ENCODE peak calls at places on chromosome X, in four cellular contexts. V, I, X and B are unnamed samples.

GRCh38 chrX:53281321-53281822 is at the start of gene IQSEC2:
- DNase-seq in I (peak; percentile 75), X (peak; percentile 86), V (peak; percentile 74), B (no peak)

GRCh38 chrX:7925867-7926472 is 1.2 kb downstream of the PNPLA4 start:
- DNase-seq in I (peak; percentile 59), V (peak; percentile 73), X (peak; percentile 23), B (peak; percentile 26)

GRCh38 chrX:39309721-39310152 is 508.5 kb downstream of the MID1IP1 start:
- DNase-seq in X (no peak), V (peak; percentile 5), I (no peak), B (peak; percentile 2)

GRCh38 chrX:64394874-64395567 is at the start of gene MTMR8:
- DNase-seq in V (peak; percentile 2), X (peak; percentile 59), I (no peak), B (no peak)

GRCh38 chrX:46130246-46130645 is 415.0 kb downstream of the ZNF674 start:
- DNase-seq in V (no peak), X (no peak), I (no peak), B (no peak)

GRCh38 chrX:128862557-128862956 is 660.7 kb downstream of the SMARCA1 start:
- DNase-seq in I (no peak), X (no peak), V (no peak), B (no peak)

GRCh38 chrX:24423960-24424359 is 41.1 kb upstream of the PDK3 start:
- DNase-seq in I (peak; percentile 11), X (no peak), V (no peak), B (no peak)

GRCh38 chrX:94361241-94361640 is 687.2 kb downstream of the FAM133A start:
- DNase-seq in V (no peak), X (no peak), I (no peak), B (no peak)

GRCh38 chrX:45472968-45473367 is 272.3 kb upstream of the DIPK2B start:
- DNase-seq in I (peak; percentile 84), V (peak; percentile 76), X (no peak), B (peak; percentile 59)

GRCh38 chrX:99705696-99706095 is 704.4 kb downstream of the PCDH19 start:
- DNase-seq in V (no peak), X (no peak), I (peak; percentile 0), B (no peak)

GRCh38 chrX:110204986-110205385 is 112.9 kb downstream of the AMMECR1 start:
- DNase-seq in V (peak; percentile 79), I (peak; percentile 84), X (no peak), B (no peak)

DNA sequence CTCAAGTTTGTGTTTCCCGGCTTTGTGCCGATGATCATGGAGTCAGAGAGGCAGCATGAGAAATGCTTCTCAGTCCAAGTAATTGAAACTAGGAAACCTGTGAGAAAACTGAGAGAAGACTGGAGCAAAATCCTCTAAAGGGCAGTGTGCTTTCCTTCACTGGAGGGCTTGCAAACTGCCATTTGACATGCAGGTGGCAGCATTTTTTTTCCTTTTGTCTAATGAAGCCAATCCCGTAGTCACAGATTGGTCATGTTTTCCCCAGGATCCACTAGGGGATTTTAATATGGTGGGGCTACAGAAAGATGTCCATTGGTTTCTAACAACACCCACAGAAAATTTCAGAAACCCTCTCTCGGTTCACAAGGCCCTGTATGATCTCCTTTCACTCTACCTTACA is 117.4 kb upstream of the NUDT10 start:
- DNase-seq in X (no peak), I (no peak), V (no peak), B (no peak)
- TF ChIP-seq CTCF in X (no peak), I (no peak), V (no peak), B (no peak)

GRCh38 chrX:48890296-48890925 is 7.2 kb downstream of the TIMM17B start:
- DNase-seq in V (no peak), X (no peak), I (no peak), B (no peak)
- H3K4me3 ChIP-seq in V (peak overlapping the region; percentile 52), X (peak overlapping the region; percentile 66), I (peak overlapping the region; percentile 58), B (peak overlapping the region; percentile 37)

DNA sequence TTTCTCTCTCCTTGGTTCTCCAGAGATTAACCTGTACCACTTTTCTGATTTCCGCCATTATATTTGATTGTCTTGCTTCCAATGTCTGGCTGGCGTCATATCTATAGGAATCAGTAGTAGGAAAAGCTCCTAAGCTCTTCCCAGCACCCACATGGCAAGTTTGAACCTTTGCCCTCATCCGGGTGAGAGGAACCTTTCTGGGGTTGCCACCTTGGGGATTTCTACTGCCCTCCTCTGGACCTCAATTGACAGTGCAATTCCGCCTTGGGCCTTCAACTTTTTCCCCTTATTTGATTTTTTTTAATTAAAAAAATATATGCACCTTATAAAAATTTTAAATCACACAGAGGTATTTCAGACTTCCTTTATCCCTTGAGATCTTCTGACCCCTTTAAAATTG is 2.0 kb upstream of the CXorf66 start:
- DNase-seq in V (peak; percentile 22), X (no peak), I (no peak), B (no peak)
- TF ChIP-seq CTCF in V (peak; percentile 32), X (no peak), I (peak; percentile 39), B (peak; percentile 18)

GRCh38 chrX:28585767-28586166 is 1.5 kb upstream of the IL1RAPL1 start:
- DNase-seq in X (no peak), I (no peak), V (no peak), B (no peak)

GRCh38 chrX:28589048-28589447 is 1.8 kb downstream of the IL1RAPL1 start:
- DNase-seq in X (no peak), I (no peak), V (no peak), B (no peak)

GRCh38 chrX:28584025-28584424 is 3.2 kb upstream of the IL1RAPL1 start:
- DNase-seq in X (no peak), I (no peak), V (no peak), B (no peak)

GRCh38 chrX:28586291-28586690 is 955 bp upstream of the IL1RAPL1 start:
- DNase-seq in X (peak; percentile 15), V (peak; percentile 14), I (no peak), B (no peak)

GRCh38 chrX:28586891-28587635 is at the start of gene IL1RAPL1:
- DNase-seq in X (no peak), I (peak; percentile 12), V (peak; percentile 65), B (peak; percentile 1)
- H3K4me3 ChIP-seq in X (peak within 1 kb of the TSS; percentile 39), I (peak within 1 kb of the TSS; percentile 17), V (peak within 1 kb of the TSS; percentile 46), B (peak within 1 kb of the TSS; percentile 4)

GRCh38 chrX:11949291-11949690 is 189.0 kb upstream of the FRMPD4 start:
- DNase-seq in V (no peak), X (no peak), I (no peak), B (no peak)

GRCh38 chrX:11944486-11944885 is 186.4 kb downstream of the MSL3 start:
- DNase-seq in V (peak; percentile 82), I (peak; percentile 62), X (no peak), B (peak; percentile 26)
- TF ChIP-seq CTCF in V (peak; percentile 80), I (peak; percentile 65), X (peak; percentile 27), B (peak; percentile 49)

GRCh38 chrX:137567474-137568232 is 1.7 kb downstream of the ZIC3 start:
- DNase-seq in I (no peak), V (no peak), X (no peak), B (no peak)
- H3K4me3 ChIP-seq in I (no peak overlapping the region), V (no peak overlapping the region), X (no peak overlapping the region), B (no peak overlapping the region)

GRCh38 chrX:95907081-95907480 is 777.6 kb upstream of the DIAPH2 start:
- DNase-seq in X (no peak), I (no peak), V (no peak), B (no peak)

DNA sequence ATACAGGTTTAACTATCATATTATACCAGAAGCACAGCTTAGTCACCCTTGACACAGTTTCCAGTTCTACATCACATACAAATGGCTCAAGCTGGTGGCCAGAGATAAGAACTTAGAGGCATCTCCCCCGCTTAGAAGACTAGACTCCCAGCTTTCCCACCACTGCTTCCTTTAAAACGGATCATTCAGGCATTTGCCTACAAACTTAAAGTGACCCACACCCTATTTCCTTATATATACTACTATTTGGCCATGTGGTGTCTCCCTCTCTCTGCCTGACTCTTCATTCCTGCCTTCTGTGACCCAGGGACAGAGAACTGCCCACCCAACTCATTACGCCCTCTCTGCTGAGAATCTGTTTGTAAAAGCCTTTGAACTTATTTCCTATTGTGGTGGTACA is 781.2 kb upstream of the DIAPH2 start:
- DNase-seq in V (peak; percentile 12), X (no peak), I (no peak), B (no peak)
- TF ChIP-seq CTCF in V (no peak), X (no peak), I (no peak), B (no peak)